ENCODE peak calls at places on chromosome 2, in eight cellular contexts. One of them, this sample, is unnamed.

GRCh38 chr2:209423562-209424541 is at the start of gene MAP2:
- DNase-seq in AG04450: peak; percentile 11
- DNase-seq in sigmoid colon: peak; percentile 86
- DNase-seq in lung: peak; percentile 81
- DNase-seq in endodermal cell: peak; percentile 94
- DNase-seq in heart right ventricle: peak; percentile 89
- DNase-seq in kidney epithelial cell: peak; percentile 29
- DNase-seq in transverse colon: peak; percentile 75
- DNase-seq in this sample: peak; percentile 89

GRCh38 chr2:48504647-48505327 is 25.2 kb upstream of the STON1 start:
- DNase-seq in lung: no peak
- DNase-seq in endodermal cell: no peak
- DNase-seq in heart right ventricle: no peak
- DNase-seq in sigmoid colon: no peak
- DNase-seq in kidney epithelial cell: no peak
- DNase-seq in transverse colon: no peak
- DNase-seq in AG04450: peak; percentile 26
- DNase-seq in this sample: no peak

GRCh38 chr2:174012347-174013309 is 47.5 kb upstream of the SP3 start:
- DNase-seq in transverse colon: peak; percentile 66
- DNase-seq in endodermal cell: peak; percentile 90
- DNase-seq in heart right ventricle: peak; percentile 81
- DNase-seq in lung: peak; percentile 75
- DNase-seq in AG04450: no peak
- DNase-seq in sigmoid colon: peak; percentile 92
- DNase-seq in kidney epithelial cell: no peak
- DNase-seq in this sample: no peak

GRCh38 chr2:144553379-144553778 is 33.5 kb upstream of the ZEB2 start:
- DNase-seq in heart right ventricle: no peak
- DNase-seq in kidney epithelial cell: peak; percentile 67
- DNase-seq in sigmoid colon: no peak
- DNase-seq in transverse colon: no peak
- DNase-seq in lung: no peak
- DNase-seq in AG04450: peak; percentile 79
- DNase-seq in endodermal cell: no peak
- DNase-seq in this sample: no peak

GRCh38 chr2:224882291-224883171 is 159.7 kb downstream of the DOCK10 start:
- DNase-seq in transverse colon: no peak
- DNase-seq in lung: no peak
- DNase-seq in kidney epithelial cell: peak; percentile 93
- DNase-seq in heart right ventricle: no peak
- DNase-seq in endodermal cell: no peak
- DNase-seq in AG04450: peak; percentile 74
- DNase-seq in sigmoid colon: no peak
- DNase-seq in this sample: no peak

GRCh38 chr2:199462167-199462976 is 4.6 kb upstream of the SATB2 start:
- DNase-seq in sigmoid colon: no peak
- DNase-seq in heart right ventricle: no peak
- DNase-seq in AG04450: no peak
- DNase-seq in transverse colon: no peak
- DNase-seq in lung: no peak
- DNase-seq in kidney epithelial cell: no peak
- DNase-seq in endodermal cell: peak; percentile 81
- DNase-seq in this sample: no peak

GRCh38 chr2:66275984-66276383 is 158.9 kb upstream of the MEIS1 start:
- DNase-seq in sigmoid colon: no peak
- DNase-seq in transverse colon: no peak
- DNase-seq in endodermal cell: no peak
- DNase-seq in heart right ventricle: no peak
- DNase-seq in AG04450: no peak
- DNase-seq in kidney epithelial cell: no peak
- DNase-seq in lung: no peak
- DNase-seq in this sample: no peak

GRCh38 chr2:2244508-2244907 is 86.6 kb downstream of the MYT1L start:
- DNase-seq in endodermal cell: no peak
- DNase-seq in transverse colon: no peak
- DNase-seq in heart right ventricle: no peak
- DNase-seq in sigmoid colon: no peak
- DNase-seq in lung: no peak
- DNase-seq in AG04450: no peak
- DNase-seq in kidney epithelial cell: no peak
- DNase-seq in this sample: no peak

DNA sequence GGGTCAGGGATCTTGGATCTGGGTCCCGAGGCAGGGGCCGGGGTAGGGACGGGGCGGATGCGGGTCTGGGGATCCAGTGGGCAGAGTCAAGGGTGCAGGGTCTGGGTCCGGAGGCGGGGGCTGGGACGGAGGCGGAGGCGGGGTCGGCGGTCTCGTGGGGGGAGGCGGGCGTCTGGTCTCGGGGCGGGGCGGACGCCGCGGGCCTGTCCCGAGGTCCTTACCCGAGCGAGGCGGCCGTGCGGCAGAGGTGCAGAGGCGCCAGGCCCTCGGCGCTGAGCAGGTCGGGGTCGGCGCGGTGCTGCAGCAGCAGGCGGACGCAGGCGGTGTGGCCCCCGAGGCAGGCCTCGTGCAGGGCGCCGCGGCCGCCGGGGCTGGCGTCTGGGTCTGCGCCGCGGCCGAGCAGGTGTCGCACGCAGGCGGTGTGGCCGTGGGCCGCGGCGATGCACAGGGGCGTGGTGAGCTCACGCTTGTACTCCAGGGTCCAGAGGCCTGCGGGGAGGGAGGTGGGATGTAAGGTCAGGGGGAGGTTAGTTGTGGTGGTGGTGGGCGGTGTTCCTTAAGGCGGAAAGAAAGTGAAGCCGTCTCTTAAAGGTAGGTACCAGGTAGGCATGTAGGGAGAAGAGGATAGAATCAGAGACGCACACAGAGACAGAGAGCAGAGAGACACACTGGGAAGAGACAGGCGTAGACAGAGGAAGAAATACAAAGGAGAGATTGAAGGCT is 26.6 kb downstream of the ASB18 start:
- DNase-seq in transverse colon: no peak
- DNase-seq in lung: no peak
- DNase-seq in heart right ventricle: peak; percentile 28
- DNase-seq in kidney epithelial cell: no peak
- DNase-seq in AG04450: no peak
- DNase-seq in sigmoid colon: no peak
- DNase-seq in endodermal cell: peak; percentile 77
- DNase-seq in this sample: no peak
- H3K4me3 ChIP-seq in transverse colon: no peak overlapping the region
- H3K4me3 ChIP-seq in lung: no peak overlapping the region
- H3K4me3 ChIP-seq in heart right ventricle: no peak overlapping the region
- H3K4me3 ChIP-seq in kidney epithelial cell: no peak overlapping the region
- H3K4me3 ChIP-seq in AG04450: no peak overlapping the region
- H3K4me3 ChIP-seq in sigmoid colon: no peak overlapping the region
- H3K4me3 ChIP-seq in endodermal cell: no peak overlapping the region
- H3K4me3 ChIP-seq in this sample: no peak overlapping the region

DNA sequence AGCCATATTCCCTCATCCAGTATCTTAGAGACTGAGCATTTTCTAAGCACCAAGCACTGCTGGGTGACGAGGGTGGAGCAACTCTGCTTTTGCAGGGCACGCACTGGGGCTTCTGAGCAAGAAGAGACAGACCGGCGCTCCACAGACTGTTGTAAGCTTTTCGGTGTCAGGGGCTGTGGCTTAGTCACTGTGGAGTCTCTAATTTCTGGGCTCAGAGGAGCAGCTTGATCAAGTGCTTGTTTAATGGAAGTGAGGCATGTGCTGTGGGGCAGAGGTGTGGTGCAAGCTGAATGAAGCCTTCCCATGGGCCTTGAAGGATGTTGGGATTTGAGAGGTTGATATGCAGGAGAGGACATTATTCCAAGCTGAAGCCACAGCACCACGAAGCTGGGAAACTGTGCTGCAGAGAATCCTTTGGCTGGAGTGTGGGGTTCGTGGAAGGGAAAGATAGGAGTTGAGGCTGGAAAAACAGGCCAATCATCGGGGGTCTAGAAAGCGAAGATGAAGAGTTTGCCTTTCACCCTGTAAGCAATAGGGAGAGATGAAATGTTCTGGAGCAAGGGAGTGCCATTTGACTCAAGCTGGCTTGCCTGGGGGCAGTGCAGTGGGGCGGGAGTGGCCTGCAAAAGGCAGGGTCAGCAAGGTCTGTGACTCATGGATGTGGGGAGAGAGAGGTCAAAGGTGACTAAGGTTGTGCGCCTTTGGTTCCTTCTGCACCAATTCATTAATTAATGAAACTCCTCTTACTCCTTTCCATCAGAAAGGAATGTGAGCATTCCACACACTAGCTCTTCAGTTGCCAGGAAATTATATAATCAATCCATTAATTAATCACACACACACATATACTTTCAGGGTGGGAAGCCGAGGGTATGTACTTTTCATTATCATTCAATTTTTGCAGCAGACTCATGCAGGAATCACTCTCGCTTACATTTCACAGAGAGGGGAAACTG is 227.4 kb downstream of the MYCN start:
- DNase-seq in heart right ventricle: no peak
- DNase-seq in kidney epithelial cell: no peak
- DNase-seq in sigmoid colon: no peak
- DNase-seq in lung: peak; percentile 18
- DNase-seq in AG04450: no peak
- DNase-seq in endodermal cell: peak; percentile 50
- DNase-seq in transverse colon: no peak
- DNase-seq in this sample: no peak
- H3K27me3 ChIP-seq in heart right ventricle: peaks cover 8% of the 10 kb centered on the region
- H3K27me3 ChIP-seq in kidney epithelial cell: no peaks in the 10 kb centered on the region
- H3K27me3 ChIP-seq in sigmoid colon: no peaks in the 10 kb centered on the region
- H3K27me3 ChIP-seq in lung: no peaks in the 10 kb centered on the region
- H3K27me3 ChIP-seq in AG04450: no peaks in the 10 kb centered on the region
- H3K27me3 ChIP-seq in endodermal cell: no peaks in the 10 kb centered on the region
- H3K27me3 ChIP-seq in transverse colon: no peaks in the 10 kb centered on the region
- H3K27me3 ChIP-seq in this sample: no peaks in the 10 kb centered on the region

GRCh38 chr2:215758691-215759090 is 254.7 kb downstream of the MREG start:
- DNase-seq in lung: no peak
- DNase-seq in endodermal cell: no peak
- DNase-seq in sigmoid colon: no peak
- DNase-seq in transverse colon: no peak
- DNase-seq in kidney epithelial cell: no peak
- DNase-seq in AG04450: no peak
- DNase-seq in heart right ventricle: no peak
- DNase-seq in this sample: no peak
- H3K4me3 ChIP-seq in lung: no peak overlapping the region
- H3K4me3 ChIP-seq in endodermal cell: no peak overlapping the region
- H3K4me3 ChIP-seq in sigmoid colon: no peak overlapping the region
- H3K4me3 ChIP-seq in transverse colon: no peak overlapping the region
- H3K4me3 ChIP-seq in kidney epithelial cell: no peak overlapping the region
- H3K4me3 ChIP-seq in AG04450: no peak overlapping the region
- H3K4me3 ChIP-seq in heart right ventricle: no peak overlapping the region
- H3K4me3 ChIP-seq in this sample: no peak overlapping the region

GRCh38 chr2:4980989-4981388 is 711.2 kb upstream of the SOX11 start:
- DNase-seq in transverse colon: no peak
- DNase-seq in AG04450: no peak
- DNase-seq in heart right ventricle: no peak
- DNase-seq in sigmoid colon: no peak
- DNase-seq in endodermal cell: no peak
- DNase-seq in kidney epithelial cell: no peak
- DNase-seq in lung: no peak
- DNase-seq in this sample: no peak
- H3K27me3 ChIP-seq in transverse colon: no peaks in the 10 kb centered on the region
- H3K27me3 ChIP-seq in AG04450: no peaks in the 10 kb centered on the region
- H3K27me3 ChIP-seq in heart right ventricle: no peaks in the 10 kb centered on the region
- H3K27me3 ChIP-seq in sigmoid colon: no peaks in the 10 kb centered on the region
- H3K27me3 ChIP-seq in endodermal cell: no peaks in the 10 kb centered on the region
- H3K27me3 ChIP-seq in kidney epithelial cell: no peaks in the 10 kb centered on the region
- H3K27me3 ChIP-seq in lung: no peaks in the 10 kb centered on the region
- H3K27me3 ChIP-seq in this sample: no peaks in the 10 kb centered on the region